ENCODE peak calls at places on chromosomes 6 and 20, in nine cellular contexts. One of them, this sample, is unnamed.

GRCh38 chr6:5053864-5054426 is 31.2 kb upstream of the PPP1R3G start:
- DNase-seq in activated CD8-positive, alpha-beta T cell treated with anti-CD3 and anti-CD28 coated beads for 36 hours: no peak
- DNase-seq in body of pancreas: no peak
- DNase-seq in nephron progenitor cell: no peak
- DNase-seq in fibroblast of lung: no peak
- DNase-seq in uterus: no peak
- DNase-seq in lower lobe of right lung: no peak
- DNase-seq in B cell: no peak
- DNase-seq in mammary epithelial cell: no peak
- DNase-seq in this sample: no peak

GRCh38 chr6:36928547-36928918 is 26.0 kb upstream of the PI16 start:
- DNase-seq in activated CD8-positive, alpha-beta T cell treated with anti-CD3 and anti-CD28 coated beads for 36 hours: no peak
- DNase-seq in body of pancreas: no peak
- DNase-seq in nephron progenitor cell: no peak
- DNase-seq in fibroblast of lung: no peak
- DNase-seq in uterus: no peak
- DNase-seq in lower lobe of right lung: no peak
- DNase-seq in B cell: no peak
- DNase-seq in mammary epithelial cell: no peak
- DNase-seq in this sample: no peak

GRCh38 chr6:113635222-113635970 is 221.7 kb upstream of the MARCKS start:
- DNase-seq in activated CD8-positive, alpha-beta T cell treated with anti-CD3 and anti-CD28 coated beads for 36 hours: no peak
- DNase-seq in body of pancreas: no peak
- DNase-seq in nephron progenitor cell: no peak
- DNase-seq in fibroblast of lung: no peak
- DNase-seq in uterus: no peak
- DNase-seq in lower lobe of right lung: no peak
- DNase-seq in B cell: no peak
- DNase-seq in mammary epithelial cell: peak; percentile 52
- DNase-seq in this sample: no peak

GRCh38 chr20:43545837-43546578 is 12.8 kb upstream of the SGK2 start:
- DNase-seq in activated CD8-positive, alpha-beta T cell treated with anti-CD3 and anti-CD28 coated beads for 36 hours: no peak
- DNase-seq in body of pancreas: no peak
- DNase-seq in nephron progenitor cell: no peak
- DNase-seq in fibroblast of lung: no peak
- DNase-seq in uterus: no peak
- DNase-seq in lower lobe of right lung: no peak
- DNase-seq in B cell: no peak
- DNase-seq in mammary epithelial cell: no peak
- DNase-seq in this sample: no peak

GRCh38 chr6:132937466-132937906 is 123.1 kb downstream of the RPS12 start:
- DNase-seq in activated CD8-positive, alpha-beta T cell treated with anti-CD3 and anti-CD28 coated beads for 36 hours: peak; percentile 59
- DNase-seq in body of pancreas: peak; percentile 77
- DNase-seq in nephron progenitor cell: peak; percentile 73
- DNase-seq in fibroblast of lung: peak; percentile 58
- DNase-seq in uterus: no peak
- DNase-seq in lower lobe of right lung: no peak
- DNase-seq in B cell: no peak
- DNase-seq in mammary epithelial cell: peak; percentile 39
- DNase-seq in this sample: peak; percentile 80

GRCh38 chr20:33859157-33859695 is 48.1 kb downstream of the CHMP4B start:
- DNase-seq in activated CD8-positive, alpha-beta T cell treated with anti-CD3 and anti-CD28 coated beads for 36 hours: peak; percentile 62
- DNase-seq in body of pancreas: no peak
- DNase-seq in nephron progenitor cell: no peak
- DNase-seq in fibroblast of lung: no peak
- DNase-seq in uterus: no peak
- DNase-seq in lower lobe of right lung: peak; percentile 46
- DNase-seq in B cell: peak; percentile 60
- DNase-seq in mammary epithelial cell: no peak
- DNase-seq in this sample: no peak

GRCh38 chr20:48604426-48604825 is 223.4 kb downstream of the PREX1 start:
- DNase-seq in activated CD8-positive, alpha-beta T cell treated with anti-CD3 and anti-CD28 coated beads for 36 hours: no peak
- DNase-seq in body of pancreas: no peak
- DNase-seq in nephron progenitor cell: no peak
- DNase-seq in fibroblast of lung: no peak
- DNase-seq in uterus: no peak
- DNase-seq in lower lobe of right lung: peak; percentile 26
- DNase-seq in B cell: no peak
- DNase-seq in mammary epithelial cell: no peak
- DNase-seq in this sample: no peak

GRCh38 chr6:56664007-56664406 is 21.3 kb upstream of the DST start:
- DNase-seq in activated CD8-positive, alpha-beta T cell treated with anti-CD3 and anti-CD28 coated beads for 36 hours: no peak
- DNase-seq in body of pancreas: no peak
- DNase-seq in nephron progenitor cell: no peak
- DNase-seq in fibroblast of lung: no peak
- DNase-seq in uterus: no peak
- DNase-seq in lower lobe of right lung: no peak
- DNase-seq in B cell: no peak
- DNase-seq in mammary epithelial cell: peak; percentile 67
- DNase-seq in this sample: no peak

GRCh38 chr6:74519172-74519571 is 686.7 kb downstream of the COL12A1 start:
- DNase-seq in activated CD8-positive, alpha-beta T cell treated with anti-CD3 and anti-CD28 coated beads for 36 hours: no peak
- DNase-seq in body of pancreas: no peak
- DNase-seq in nephron progenitor cell: no peak
- DNase-seq in fibroblast of lung: peak; percentile 86
- DNase-seq in uterus: no peak
- DNase-seq in lower lobe of right lung: no peak
- DNase-seq in B cell: no peak
- DNase-seq in mammary epithelial cell: peak; percentile 50
- DNase-seq in this sample: no peak

GRCh38 chr6:70210462-70210861 is 92.4 kb downstream of the COL9A1 start:
- DNase-seq in activated CD8-positive, alpha-beta T cell treated with anti-CD3 and anti-CD28 coated beads for 36 hours: no peak
- DNase-seq in body of pancreas: no peak
- DNase-seq in nephron progenitor cell: no peak
- DNase-seq in fibroblast of lung: peak; percentile 4
- DNase-seq in uterus: no peak
- DNase-seq in lower lobe of right lung: no peak
- DNase-seq in B cell: no peak
- DNase-seq in mammary epithelial cell: no peak
- DNase-seq in this sample: no peak
- TF ChIP-seq CTCF in activated CD8-positive, alpha-beta T cell treated with anti-CD3 and anti-CD28 coated beads for 36 hours: no peak
- TF ChIP-seq CTCF in body of pancreas: no peak
- TF ChIP-seq CTCF in nephron progenitor cell: peak; percentile 50
- TF ChIP-seq CTCF in fibroblast of lung: no peak
- TF ChIP-seq CTCF in uterus: no peak
- TF ChIP-seq CTCF in lower lobe of right lung: no peak
- TF ChIP-seq CTCF in B cell: no peak
- TF ChIP-seq CTCF in mammary epithelial cell: peak; percentile 41
- TF ChIP-seq CTCF in this sample: peak; percentile 58

DNA sequence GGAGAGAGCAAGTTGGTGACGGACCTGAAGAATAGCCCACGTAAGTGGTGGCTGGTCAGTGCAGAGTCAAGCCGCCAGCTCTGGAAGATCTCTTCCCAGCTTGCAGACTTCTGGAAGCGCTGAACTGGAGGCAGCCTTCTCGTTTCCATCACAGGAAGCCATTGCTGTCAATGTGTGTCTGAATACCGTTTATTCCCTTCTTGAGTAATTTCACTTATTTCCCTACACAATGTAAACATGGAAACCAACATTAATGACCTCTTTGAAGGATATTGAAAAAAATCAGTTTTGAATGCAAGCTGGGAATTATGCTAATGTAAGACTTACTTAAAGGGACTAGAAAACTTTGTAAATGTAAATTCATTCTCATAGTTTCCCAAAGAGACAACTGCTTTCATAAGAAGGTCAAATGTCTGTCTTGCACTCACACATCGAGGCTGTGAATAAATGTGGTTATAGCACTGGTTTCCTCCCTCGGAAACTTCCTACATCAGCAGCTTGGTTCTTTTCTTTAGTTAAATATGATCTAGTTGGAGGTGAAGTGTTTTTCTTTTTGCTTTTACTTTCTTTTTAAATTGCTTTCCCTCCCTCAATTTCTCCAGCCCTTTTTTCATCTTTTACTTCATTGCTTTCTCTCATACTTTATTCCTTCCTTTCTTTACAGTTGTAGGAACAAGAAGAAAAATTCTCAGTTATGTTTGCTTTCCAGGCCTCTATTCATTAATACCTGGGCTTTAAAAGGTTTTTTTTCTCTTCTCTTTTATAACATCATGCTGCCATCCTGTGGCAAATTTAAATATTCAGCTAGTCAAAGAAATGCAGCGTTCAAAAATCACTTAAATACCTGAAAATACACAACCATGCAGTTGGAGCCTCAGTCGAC is 108.2 kb downstream of the TNFAIP3 start:
- DNase-seq in activated CD8-positive, alpha-beta T cell treated with anti-CD3 and anti-CD28 coated beads for 36 hours: peak; percentile 64
- DNase-seq in body of pancreas: no peak
- DNase-seq in nephron progenitor cell: no peak
- DNase-seq in fibroblast of lung: peak; percentile 36
- DNase-seq in uterus: no peak
- DNase-seq in lower lobe of right lung: no peak
- DNase-seq in B cell: no peak
- DNase-seq in mammary epithelial cell: no peak
- DNase-seq in this sample: no peak
- TF ChIP-seq CTCF in activated CD8-positive, alpha-beta T cell treated with anti-CD3 and anti-CD28 coated beads for 36 hours: peak; percentile 82
- TF ChIP-seq CTCF in body of pancreas: peak; percentile 36
- TF ChIP-seq CTCF in nephron progenitor cell: no peak
- TF ChIP-seq CTCF in fibroblast of lung: no peak
- TF ChIP-seq CTCF in uterus: no peak
- TF ChIP-seq CTCF in lower lobe of right lung: peak; percentile 25
- TF ChIP-seq CTCF in B cell: peak; percentile 56
- TF ChIP-seq CTCF in mammary epithelial cell: peak; percentile 43
- TF ChIP-seq CTCF in this sample: no peak

DNA sequence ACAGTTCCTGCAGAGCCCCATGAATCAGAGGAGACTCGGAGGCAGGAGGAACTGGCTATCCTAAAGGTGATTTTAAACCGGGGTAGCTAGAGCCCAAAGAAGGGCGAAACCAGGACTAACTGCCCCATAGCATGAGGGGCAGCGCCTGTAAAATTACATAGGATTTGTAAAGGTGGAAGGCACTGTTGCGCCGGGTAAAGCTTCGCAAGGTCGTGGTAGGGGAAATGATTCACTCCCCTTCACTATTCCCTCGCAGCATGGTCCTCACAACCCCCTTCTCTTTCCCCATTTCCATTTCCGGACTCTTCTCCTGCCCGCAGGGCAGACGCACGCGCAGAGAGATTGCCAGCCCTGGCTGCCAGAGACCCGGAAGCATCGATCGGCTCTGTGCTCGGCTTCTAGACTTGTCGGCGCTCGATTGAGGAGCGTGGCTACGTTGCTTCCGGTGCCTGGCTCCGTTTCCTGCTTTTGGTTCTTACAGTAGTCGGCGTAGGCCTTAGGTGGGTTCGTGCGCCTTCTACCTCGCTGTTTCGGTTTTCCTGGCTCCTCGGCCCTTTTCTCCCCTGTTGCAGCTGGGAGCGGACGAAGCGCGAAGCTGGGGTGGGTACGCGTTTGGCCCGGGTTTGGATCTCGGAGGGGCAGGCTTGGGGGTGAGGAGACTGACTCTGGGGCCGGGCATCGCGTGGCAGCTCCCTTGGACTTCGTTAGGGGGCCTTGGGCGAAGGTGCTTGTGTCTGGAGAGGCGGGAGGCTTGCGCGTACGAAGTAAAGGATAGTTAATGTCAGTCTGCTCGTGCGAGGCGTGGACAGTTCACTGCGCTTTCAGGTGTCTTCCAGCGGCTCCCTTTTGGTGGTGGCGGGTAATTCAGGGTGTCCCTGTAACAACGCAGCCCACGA is at the start of gene SNRPB2:
- DNase-seq in activated CD8-positive, alpha-beta T cell treated with anti-CD3 and anti-CD28 coated beads for 36 hours: peak; percentile 95
- DNase-seq in body of pancreas: peak; percentile 94
- DNase-seq in nephron progenitor cell: peak; percentile 86
- DNase-seq in fibroblast of lung: peak; percentile 96
- DNase-seq in uterus: peak; percentile 92
- DNase-seq in lower lobe of right lung: peak; percentile 97
- DNase-seq in B cell: peak; percentile 92
- DNase-seq in mammary epithelial cell: peak; percentile 89
- DNase-seq in this sample: peak; percentile 71
- TF ChIP-seq CTCF in activated CD8-positive, alpha-beta T cell treated with anti-CD3 and anti-CD28 coated beads for 36 hours: no peak
- TF ChIP-seq CTCF in body of pancreas: no peak
- TF ChIP-seq CTCF in nephron progenitor cell: no peak
- TF ChIP-seq CTCF in fibroblast of lung: no peak
- TF ChIP-seq CTCF in uterus: no peak
- TF ChIP-seq CTCF in lower lobe of right lung: no peak
- TF ChIP-seq CTCF in B cell: no peak
- TF ChIP-seq CTCF in mammary epithelial cell: peak; percentile 14
- TF ChIP-seq CTCF in this sample: no peak

GRCh38 chr20:36114707-36115106 is 39.8 kb upstream of the EPB41L1 start:
- DNase-seq in activated CD8-positive, alpha-beta T cell treated with anti-CD3 and anti-CD28 coated beads for 36 hours: no peak
- DNase-seq in body of pancreas: no peak
- DNase-seq in nephron progenitor cell: no peak
- DNase-seq in fibroblast of lung: no peak
- DNase-seq in uterus: no peak
- DNase-seq in lower lobe of right lung: no peak
- DNase-seq in B cell: no peak
- DNase-seq in mammary epithelial cell: no peak
- DNase-seq in this sample: no peak
- TF ChIP-seq CTCF in activated CD8-positive, alpha-beta T cell treated with anti-CD3 and anti-CD28 coated beads for 36 hours: no peak
- TF ChIP-seq CTCF in body of pancreas: no peak
- TF ChIP-seq CTCF in nephron progenitor cell: no peak
- TF ChIP-seq CTCF in fibroblast of lung: no peak
- TF ChIP-seq CTCF in uterus: no peak
- TF ChIP-seq CTCF in lower lobe of right lung: no peak
- TF ChIP-seq CTCF in B cell: no peak
- TF ChIP-seq CTCF in mammary epithelial cell: no peak
- TF ChIP-seq CTCF in this sample: no peak

This sample was measured in Calu3.